ENCODE peak calls at places on chromosomes 13 and 19, in eight cellular contexts. R is WERI-Rb-1; J is fibroblast of the aortic adventitia; G is activated naive CD8-positive, alpha-beta T cell treated with anti-CD3 and anti-CD28 coated beads, Interleukin-2, amount 50 U/mL, for 24 hours; I is psoas muscle; Q is NCI-H1105 treated with DMSO at 0.1 percent for 48 hours; L is stimulated activated CD8-positive, alpha-beta memory T cell treated with anti-CD3 and anti-CD28 coated beads, Interleukin-15, amount 100 ng/mL, for 24 hours; X is heart left ventricle. E is an unnamed sample.

GRCh38 chr13:43333176-43333575 is 309.8 kb downstream of the DNAJC15 start:
- DNase-seq in R (no peak), J (no peak), G (no peak), I (no peak), Q (peak), L (no peak), X (no peak), E (no peak)

GRCh38 chr19:17673937-17674799 is 14.0 kb downstream of the UNC13A start:
- DNase-seq in R (no peak), J (no peak), G (no peak), I (no peak), Q (no peak), L (no peak), X (no peak), E (no peak)

GRCh38 chr19:53865918-53866696 is 1.6 kb upstream of the MYADM start:
- DNase-seq in R (peak), J (peak), G (peak), I (peak), Q (no peak), L (no peak), X (peak), E (no peak)

GRCh38 chr19:48879025-48879572 is 6.9 kb downstream of the PPP1R15A start:
- DNase-seq in R (no peak), J (no peak), G (no peak), I (no peak), Q (no peak), L (no peak), X (no peak), E (no peak)

GRCh38 chr19:18999896-19000620 is 33.3 kb downstream of the SUGP2 start:
- DNase-seq in R (peak), J (no peak), G (no peak), I (no peak), Q (no peak), L (no peak), X (no peak), E (no peak)

GRCh38 chr13:99702687-99703319 is 201.5 kb downstream of the TM9SF2 start:
- DNase-seq in R (no peak), J (no peak), G (no peak), I (no peak), Q (peak), L (no peak), X (no peak), E (no peak)

GRCh38 chr13:102642475-102642874 is 45.7 kb downstream of the TPP2 start:
- DNase-seq in R (peak), J (peak), G (no peak), I (peak), Q (peak), L (no peak), X (peak), E (no peak)

GRCh38 chr13:23987331-23987730 is 90.0 kb upstream of the C1QTNF9B start:
- DNase-seq in R (no peak), J (peak), G (no peak), I (no peak), Q (no peak), L (no peak), X (no peak), E (no peak)

GRCh38 chr13:111177081-111177711 is 62.1 kb downstream of the ARHGEF7 start:
- DNase-seq in R (no peak), J (no peak), G (no peak), I (peak), Q (peak), L (no peak), X (peak), E (no peak)

GRCh38 chr19:54452626-54453025 is 3.6 kb downstream of the LENG8 start:
- DNase-seq in R (no peak), J (no peak), G (no peak), I (no peak), Q (no peak), L (no peak), X (no peak), E (no peak)

GRCh38 chr19:34667349-34668076 is 9.4 kb downstream of the SCGB2B2 start:
- DNase-seq in R (no peak), J (peak), G (no peak), I (no peak), Q (peak), L (no peak), X (no peak), E (peak)

GRCh38 chr13:40874138-40874776 is 84.8 kb downstream of the SLC25A15 start:
- DNase-seq in R (no peak), J (peak), G (no peak), I (no peak), Q (no peak), L (no peak), X (no peak), E (no peak)

GRCh38 chr19:7294571-7295212 is 478 bp upstream of the INSR start:
- DNase-seq in R (peak), J (peak), G (peak), I (peak), Q (peak), L (no peak), X (peak), E (no peak)

GRCh38 chr13:35954207-35954560 is 177.0 kb downstream of the DCLK1 start:
- DNase-seq in R (no peak), J (peak), G (no peak), I (no peak), Q (peak), L (no peak), X (no peak), E (no peak)

GRCh38 chr13:41520016-41520698 is 62.8 kb downstream of the RGCC start:
- DNase-seq in R (no peak), J (no peak), G (no peak), I (no peak), Q (no peak), L (no peak), X (no peak), E (no peak)

GRCh38 chr13:100589178-100589725 is 663 bp upstream of the GGACT start:
- DNase-seq in R (peak), J (peak), G (no peak), I (no peak), Q (no peak), L (no peak), X (no peak), E (no peak)

GRCh38 chr13:78610381-78610883 is 7.1 kb upstream of the POU4F1 start:
- DNase-seq in R (no peak), J (peak), G (no peak), I (no peak), Q (peak), L (no peak), X (no peak), E (no peak)

GRCh38 chr13:27954406-27954851 is 14.7 kb downstream of the CDX2 start:
- DNase-seq in R (peak), J (no peak), G (no peak), I (no peak), Q (peak), L (no peak), X (no peak), E (no peak)